ENCODE peak calls at places on chromosomes 2 and 18, in five cellular contexts. One of them, this sample, is unnamed. For H3F3A and H4K20me1, the result is how much of the 10 kb centered on the place peaks cover.

GRCh38 chr2:198494940-198495339 is 690.5 kb downstream of the PLCL1 start:
- DNase-seq in SK-N-SH: no peak
- DNase-seq in MM.1S: no peak
- DNase-seq in PC-3: no peak
- DNase-seq in GM23248: no peak
- DNase-seq in this sample: no peak

GRCh38 chr2:66903126-66903654 is 468.3 kb downstream of the MEIS1 start:
- DNase-seq in SK-N-SH: no peak
- DNase-seq in MM.1S: no peak
- DNase-seq in PC-3: no peak
- DNase-seq in GM23248: no peak
- DNase-seq in this sample: no peak

GRCh38 chr2:139478191-139478914 is 698.2 kb upstream of the NXPH2 start:
- DNase-seq in SK-N-SH: no peak
- DNase-seq in MM.1S: no peak
- DNase-seq in PC-3: peak
- DNase-seq in GM23248: peak
- DNase-seq in this sample: no peak

GRCh38 chr2:117835990-117836760 is 21.7 kb downstream of the DDX18 start:
- DNase-seq in SK-N-SH: peak
- DNase-seq in MM.1S: no peak
- DNase-seq in PC-3: peak
- DNase-seq in GM23248: peak
- DNase-seq in this sample: no peak

GRCh38 chr2:145088733-145089132 is 568.8 kb upstream of the ZEB2 start:
- DNase-seq in SK-N-SH: no peak
- DNase-seq in MM.1S: no peak
- DNase-seq in PC-3: no peak
- DNase-seq in GM23248: peak
- DNase-seq in this sample: no peak

GRCh38 chr2:195494452-195494851 is 162.6 kb upstream of the SLC39A10 start:
- DNase-seq in SK-N-SH: no peak
- DNase-seq in MM.1S: no peak
- DNase-seq in PC-3: no peak
- DNase-seq in GM23248: peak
- DNase-seq in this sample: no peak

GRCh38 chr2:24762518-24762917 is 30.7 kb downstream of the PTRHD1 start:
- DNase-seq in SK-N-SH: no peak
- DNase-seq in MM.1S: no peak
- DNase-seq in PC-3: no peak
- DNase-seq in GM23248: no peak
- DNase-seq in this sample: no peak

GRCh38 chr2:207771421-207771820 is 1.7 kb upstream of the FZD5 start:
- DNase-seq in SK-N-SH: no peak
- DNase-seq in MM.1S: no peak
- DNase-seq in PC-3: no peak
- DNase-seq in GM23248: no peak
- DNase-seq in this sample: no peak

GRCh38 chr2:121626777-121627524 is 22.3 kb downstream of the CLASP1 start:
- DNase-seq in SK-N-SH: no peak
- DNase-seq in MM.1S: no peak
- DNase-seq in PC-3: no peak
- DNase-seq in GM23248: no peak
- DNase-seq in this sample: no peak

GRCh38 chr2:69177063-69177771 is 164.2 kb downstream of the ANTXR1 start:
- DNase-seq in SK-N-SH: peak
- DNase-seq in MM.1S: no peak
- DNase-seq in PC-3: no peak
- DNase-seq in GM23248: peak
- DNase-seq in this sample: peak

GRCh38 chr2:1402064-1402463 is 11.2 kb upstream of the TPO start:
- DNase-seq in SK-N-SH: no peak
- DNase-seq in MM.1S: no peak
- DNase-seq in PC-3: no peak
- DNase-seq in GM23248: no peak
- DNase-seq in this sample: no peak

GRCh38 chr2:13006407-13006806 is 289.7 kb downstream of the TRIB2 start:
- DNase-seq in SK-N-SH: no peak
- DNase-seq in MM.1S: no peak
- DNase-seq in PC-3: no peak
- DNase-seq in GM23248: no peak
- DNase-seq in this sample: no peak

GRCh38 chr2:110105608-110106467 is 9.8 kb downstream of the MALL start:
- DNase-seq in SK-N-SH: no peak
- DNase-seq in MM.1S: no peak
- DNase-seq in PC-3: peak
- DNase-seq in GM23248: peak
- DNase-seq in this sample: peak

GRCh38 chr2:121192576-121192975 is 92.4 kb downstream of the TFCP2L1 start:
- DNase-seq in SK-N-SH: no peak
- DNase-seq in MM.1S: no peak
- DNase-seq in PC-3: no peak
- DNase-seq in GM23248: no peak
- DNase-seq in this sample: no peak

GRCh38 chr2:227206406-227206805 is 42.0 kb downstream of the COL4A3 start:
- DNase-seq in SK-N-SH: no peak
- DNase-seq in MM.1S: no peak
- DNase-seq in PC-3: no peak
- DNase-seq in GM23248: no peak
- DNase-seq in this sample: no peak

GRCh38 chr2:134934641-134935040 is 16.0 kb downstream of the CCNT2 start:
- DNase-seq in SK-N-SH: no peak
- DNase-seq in MM.1S: no peak
- DNase-seq in PC-3: no peak
- DNase-seq in GM23248: peak
- DNase-seq in this sample: no peak

GRCh38 chr2:99984781-99985525 is 157.4 kb downstream of the AFF3 start:
- DNase-seq in SK-N-SH: peak
- DNase-seq in MM.1S: no peak
- DNase-seq in PC-3: no peak
- DNase-seq in GM23248: peak
- DNase-seq in this sample: no peak

GRCh38 chr2:229666811-229667210 is 47.5 kb downstream of the DNER start:
- DNase-seq in SK-N-SH: no peak
- DNase-seq in MM.1S: no peak
- DNase-seq in PC-3: no peak
- DNase-seq in GM23248: no peak
- DNase-seq in this sample: no peak
- H3F3A ChIP-seq in SK-N-SH: under half
- H3F3A ChIP-seq in MM.1S: under half
- H3F3A ChIP-seq in PC-3: under half
- H3F3A ChIP-seq in GM23248: under half
- H3F3A ChIP-seq in this sample: under half

GRCh38 chr2:96207073-96207777 is 1.4 kb downstream of the STARD7 start:
- DNase-seq in SK-N-SH: peak
- DNase-seq in MM.1S: no peak
- DNase-seq in PC-3: peak
- DNase-seq in GM23248: peak
- DNase-seq in this sample: peak
- H4K20me1 ChIP-seq in SK-N-SH: half or more
- H4K20me1 ChIP-seq in MM.1S: half or more
- H4K20me1 ChIP-seq in PC-3: half or more
- H4K20me1 ChIP-seq in GM23248: under half
- H4K20me1 ChIP-seq in this sample: half or more

GRCh38 chr2:44972771-44973535 is 31.5 kb downstream of the SIX3 start:
- DNase-seq in SK-N-SH: no peak
- DNase-seq in MM.1S: no peak
- DNase-seq in PC-3: no peak
- DNase-seq in GM23248: no peak
- DNase-seq in this sample: no peak

GRCh38 chr2:44965684-44966083 is 24.2 kb downstream of the SIX3 start:
- DNase-seq in SK-N-SH: no peak
- DNase-seq in MM.1S: no peak
- DNase-seq in PC-3: no peak
- DNase-seq in GM23248: peak
- DNase-seq in this sample: no peak

GRCh38 chr2:44970846-44971450 is 29.4 kb downstream of the SIX3 start:
- DNase-seq in SK-N-SH: no peak
- DNase-seq in MM.1S: no peak
- DNase-seq in PC-3: no peak
- DNase-seq in GM23248: no peak
- DNase-seq in this sample: no peak

GRCh38 chr2:44967056-44967455 is 25.6 kb downstream of the SIX3 start:
- DNase-seq in SK-N-SH: no peak
- DNase-seq in MM.1S: no peak
- DNase-seq in PC-3: no peak
- DNase-seq in GM23248: no peak
- DNase-seq in this sample: no peak

DNA sequence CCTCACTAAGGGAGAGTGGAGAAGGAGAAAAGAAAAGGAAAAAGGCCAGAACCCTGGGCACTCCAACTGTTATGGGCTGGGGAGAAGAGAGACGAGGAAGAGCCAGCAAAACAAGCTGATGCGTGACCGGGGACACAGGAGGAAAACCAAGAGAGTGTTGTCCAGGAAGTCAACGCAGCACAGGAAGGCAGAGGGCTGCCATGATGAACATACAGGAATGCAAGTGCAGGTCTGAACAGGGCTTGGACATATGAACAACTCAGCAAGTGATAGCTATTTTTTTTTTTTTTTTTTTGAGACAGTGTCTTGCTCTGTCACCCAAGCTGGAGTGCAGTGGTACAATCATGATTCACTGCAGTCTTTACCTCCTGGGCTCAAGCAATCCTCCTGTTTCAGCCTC is 28.4 kb downstream of the SIX3 start:
- DNase-seq in SK-N-SH: no peak
- DNase-seq in MM.1S: no peak
- DNase-seq in PC-3: no peak
- DNase-seq in GM23248: no peak
- DNase-seq in this sample: no peak
- H3F3A ChIP-seq in SK-N-SH: under half
- H3F3A ChIP-seq in MM.1S: under half
- H3F3A ChIP-seq in PC-3: under half
- H3F3A ChIP-seq in GM23248: under half
- H3F3A ChIP-seq in this sample: under half

DNA sequence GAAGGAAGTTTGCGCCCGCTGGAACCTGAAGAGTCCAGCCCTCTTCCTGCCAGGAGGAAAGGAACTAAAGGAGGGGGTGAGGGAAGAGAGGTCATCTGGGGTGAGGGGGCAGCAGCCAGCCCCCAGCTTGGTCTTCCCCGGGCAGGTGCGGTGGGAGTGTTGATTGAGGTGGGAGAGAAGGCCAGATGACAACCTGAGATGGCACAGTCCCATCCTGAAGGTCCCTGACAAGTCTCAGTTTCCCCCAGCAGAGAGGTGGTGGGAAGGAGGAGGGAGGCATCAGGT is 240.9 kb downstream of the HAUS1 start:
- DNase-seq in SK-N-SH: no peak
- DNase-seq in MM.1S: no peak
- DNase-seq in PC-3: no peak
- DNase-seq in GM23248: no peak
- DNase-seq in this sample: no peak
- H4K20me1 ChIP-seq in SK-N-SH: under half
- H4K20me1 ChIP-seq in MM.1S: under half
- H4K20me1 ChIP-seq in PC-3: under half
- H4K20me1 ChIP-seq in GM23248: under half
- H4K20me1 ChIP-seq in this sample: half or more

GRCh38 chr18:55422456-55423185 is 165.4 kb downstream of the TCF4 start:
- DNase-seq in SK-N-SH: peak
- DNase-seq in MM.1S: no peak
- DNase-seq in PC-3: no peak
- DNase-seq in GM23248: peak
- DNase-seq in this sample: no peak

GRCh38 chr18:55421612-55422381 is 166.2 kb downstream of the TCF4 start:
- DNase-seq in SK-N-SH: no peak
- DNase-seq in MM.1S: no peak
- DNase-seq in PC-3: no peak
- DNase-seq in GM23248: peak
- DNase-seq in this sample: no peak

GRCh38 chr18:55419939-55420664 is 167.9 kb downstream of the TCF4 start:
- DNase-seq in SK-N-SH: no peak
- DNase-seq in MM.1S: no peak
- DNase-seq in PC-3: no peak
- DNase-seq in GM23248: peak
- DNase-seq in this sample: no peak

GRCh38 chr18:55420665-55420964 is 167.4 kb downstream of the TCF4 start:
- DNase-seq in SK-N-SH: no peak
- DNase-seq in MM.1S: no peak
- DNase-seq in PC-3: no peak
- DNase-seq in GM23248: no peak
- DNase-seq in this sample: no peak

GRCh38 chr18:55420977-55421611 is 166.9 kb downstream of the TCF4 start:
- DNase-seq in SK-N-SH: no peak
- DNase-seq in MM.1S: no peak
- DNase-seq in PC-3: no peak
- DNase-seq in GM23248: peak
- DNase-seq in this sample: no peak
- H3F3A ChIP-seq in SK-N-SH: under half
- H3F3A ChIP-seq in MM.1S: under half
- H3F3A ChIP-seq in PC-3: under half
- H3F3A ChIP-seq in GM23248: under half
- H3F3A ChIP-seq in this sample: under half

DNA sequence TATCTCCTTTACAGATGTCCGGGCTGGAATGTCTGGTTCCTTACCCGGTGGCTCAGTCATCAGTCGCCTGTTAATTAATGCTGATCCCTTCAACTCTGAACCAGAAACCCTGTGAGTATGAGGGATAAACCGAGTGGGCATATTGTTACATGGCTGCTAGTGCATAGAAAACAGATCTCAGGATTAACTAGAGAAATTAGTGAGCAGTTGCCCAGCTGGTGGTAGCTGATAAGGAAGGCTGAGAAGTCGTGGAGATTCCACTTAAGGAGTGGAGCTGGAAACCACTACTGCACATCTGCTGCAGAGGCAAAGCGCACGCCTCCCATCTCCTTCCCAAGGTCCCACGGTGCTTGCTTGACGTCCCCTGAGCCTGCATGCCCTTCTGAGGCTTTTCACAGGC is 97.7 kb downstream of the DGKD start:
- DNase-seq in SK-N-SH: no peak
- DNase-seq in MM.1S: no peak
- DNase-seq in PC-3: no peak
- DNase-seq in GM23248: no peak
- DNase-seq in this sample: no peak
- H4K20me1 ChIP-seq in SK-N-SH: under half
- H4K20me1 ChIP-seq in MM.1S: under half
- H4K20me1 ChIP-seq in PC-3: under half
- H4K20me1 ChIP-seq in GM23248: under half
- H4K20me1 ChIP-seq in this sample: under half

This sample was measured in PC-9.